ENCODE peak calls at places on chromosomes 7 and 10, in nine cellular contexts. C, E, R, Q, S, D, U, F and W are unnamed samples. For H3K27me3 and H3K4me1, the result is how much of the 10 kb centered on the place peaks cover.

GRCh38 chr10:67779455-67780205 is 58.4 kb downstream of the DNAJC12 start:
- DNase-seq in C (peak), E (peak), R (peak), Q (no peak), S (no peak), D (peak), U (peak), F (peak), W (peak)

GRCh38 chr7:28630350-28630749 is 218.0 kb downstream of the CREB5 start:
- DNase-seq in C (no peak), E (no peak), R (no peak), Q (no peak), S (no peak), D (no peak), U (no peak), F (no peak), W (no peak)

GRCh38 chr10:427746-428519 is 261.5 kb downstream of the DIP2C start:
- DNase-seq in C (no peak), E (no peak), R (no peak), Q (no peak), S (no peak), D (no peak), U (no peak), F (no peak), W (no peak)

GRCh38 chr10:63644398-63645142 is 123.4 kb downstream of the REEP3 start:
- DNase-seq in C (no peak), E (no peak), R (no peak), Q (no peak), S (no peak), D (no peak), U (no peak), F (no peak), W (no peak)

GRCh38 chr10:99372546-99373271 is 43.6 kb downstream of the CNNM1 start:
- DNase-seq in C (no peak), E (peak), R (no peak), Q (no peak), S (no peak), D (no peak), U (peak), F (no peak), W (no peak)

GRCh38 chr7:97971120-97971989 is 18.6 kb downstream of the OCM2 start:
- DNase-seq in C (peak), E (peak), R (no peak), Q (no peak), S (no peak), D (no peak), U (peak), F (no peak), W (no peak)

GRCh38 chr10:25522946-25523608 is 348.3 kb downstream of the GPR158 start:
- DNase-seq in C (peak), E (peak), R (no peak), Q (no peak), S (no peak), D (peak), U (no peak), F (peak), W (peak)

GRCh38 chr7:71633571-71634008 is 501.6 kb downstream of the GALNT17 start:
- DNase-seq in C (peak), E (peak), R (peak), Q (peak), S (no peak), D (peak), U (peak), F (peak), W (no peak)

GRCh38 chr10:69409968-69410367 is 6.8 kb downstream of the TACR2 start:
- DNase-seq in C (no peak), E (peak), R (no peak), Q (no peak), S (peak), D (no peak), U (no peak), F (no peak), W (no peak)

GRCh38 chr10:5977471-5978370 is at the start of gene IL15RA:
- DNase-seq in C (peak), E (peak), R (no peak), Q (no peak), S (peak), D (peak), U (peak), F (peak), W (peak)

GRCh38 chr10:58237014-58237830 is 30.5 kb downstream of the IPMK start:
- DNase-seq in C (no peak), E (peak), R (peak), Q (no peak), S (no peak), D (no peak), U (peak), F (no peak), W (peak)

GRCh38 chr10:21552638-21553037 is 18.6 kb downstream of the MLLT10 start:
- DNase-seq in C (no peak), E (no peak), R (no peak), Q (no peak), S (no peak), D (no peak), U (no peak), F (no peak), W (no peak)

GRCh38 chr10:30553018-30553624 is 76.4 kb downstream of the LYZL2 start:
- DNase-seq in C (peak), E (peak), R (no peak), Q (no peak), S (no peak), D (peak), U (no peak), F (peak), W (no peak)

GRCh38 chr7:127440206-127440605 is 47.7 kb upstream of the ZNF800 start:
- DNase-seq in C (no peak), E (no peak), R (no peak), Q (no peak), S (no peak), D (no peak), U (no peak), F (no peak), W (no peak)

GRCh38 chr7:104772405-104772821 is 241.6 kb upstream of the KMT2E start:
- DNase-seq in C (peak), E (no peak), R (no peak), Q (no peak), S (no peak), D (peak), U (no peak), F (peak), W (no peak)

GRCh38 chr10:31975157-31975765 is 46.6 kb upstream of the ARHGAP12 start:
- DNase-seq in C (peak), E (no peak), R (no peak), Q (no peak), S (no peak), D (peak), U (no peak), F (peak), W (no peak)

GRCh38 chr7:71131753-71132520 is at the start of gene GALNT17:
- DNase-seq in C (peak), E (no peak), R (no peak), Q (no peak), S (peak), D (no peak), U (no peak), F (no peak), W (no peak)

GRCh38 chr7:158015403-158016116 is 572.1 kb downstream of the PTPRN2 start:
- DNase-seq in C (no peak), E (no peak), R (no peak), Q (peak), S (no peak), D (peak), U (no peak), F (no peak), W (peak)

GRCh38 chr10:72525277-72525676 is 100.6 kb downstream of the MICU1 start:
- DNase-seq in C (no peak), E (peak), R (no peak), Q (no peak), S (no peak), D (no peak), U (peak), F (no peak), W (no peak)

GRCh38 chr7:158782638-158783490 is 46.4 kb downstream of the ESYT2 start:
- DNase-seq in C (peak), E (peak), R (peak), Q (no peak), S (peak), D (peak), U (peak), F (no peak), W (peak)

GRCh38 chr10:35409094-35409582 is 72.8 kb downstream of the CCNY start:
- DNase-seq in C (no peak), E (peak), R (no peak), Q (no peak), S (peak), D (no peak), U (no peak), F (no peak), W (no peak)

GRCh38 chr7:13007331-13007730 is 319.9 kb downstream of the ARL4A start:
- DNase-seq in C (no peak), E (no peak), R (no peak), Q (no peak), S (no peak), D (no peak), U (no peak), F (no peak), W (no peak)

GRCh38 chr10:105952153-105952552 is 1212.4 kb downstream of the SORCS1 start:
- DNase-seq in C (peak), E (peak), R (no peak), Q (no peak), S (no peak), D (peak), U (no peak), F (peak), W (peak)

GRCh38 chr7:24728121-24728500 is 29.2 kb downstream of the GSDME start:
- DNase-seq in C (no peak), E (no peak), R (no peak), Q (no peak), S (no peak), D (no peak), U (no peak), F (no peak), W (no peak)

GRCh38 chr7:46725136-46725535 is 804.1 kb upstream of the IGFBP3 start:
- DNase-seq in C (no peak), E (no peak), R (no peak), Q (no peak), S (no peak), D (no peak), U (no peak), F (no peak), W (no peak)

GRCh38 chr7:134932707-134933370 is 53.5 kb upstream of the AGBL3 start:
- DNase-seq in C (no peak), E (peak), R (no peak), Q (no peak), S (peak), D (no peak), U (no peak), F (no peak), W (no peak)

GRCh38 chr7:155338632-155339320 is 41.1 kb downstream of the INSIG1 start:
- DNase-seq in C (no peak), E (no peak), R (no peak), Q (no peak), S (no peak), D (peak), U (no peak), F (no peak), W (no peak)

GRCh38 chr10:454860-455259 is 234.6 kb downstream of the DIP2C start:
- DNase-seq in C (no peak), E (peak), R (peak), Q (no peak), S (peak), D (no peak), U (no peak), F (no peak), W (peak)

GRCh38 chr10:84196941-84197340 is 2.6 kb downstream of the CDHR1 start:
- DNase-seq in C (no peak), E (no peak), R (no peak), Q (no peak), S (no peak), D (no peak), U (no peak), F (no peak), W (no peak)

GRCh38 chr7:71817931-71818330 is 594.2 kb downstream of the CALN1 start:
- DNase-seq in C (no peak), E (no peak), R (no peak), Q (no peak), S (no peak), D (no peak), U (no peak), F (no peak), W (no peak)

GRCh38 chr7:11317766-11318165 is 344.1 kb downstream of the PHF14 start:
- DNase-seq in C (no peak), E (no peak), R (no peak), Q (no peak), S (no peak), D (no peak), U (no peak), F (no peak), W (no peak)

GRCh38 chr7:131603932-131604331 is 47.5 kb upstream of the PODXL start:
- DNase-seq in C (no peak), E (no peak), R (no peak), Q (no peak), S (no peak), D (peak), U (no peak), F (no peak), W (no peak)

GRCh38 chr10:14700551-14700950 is 74.1 kb downstream of the FAM107B start:
- DNase-seq in C (no peak), E (no peak), R (no peak), Q (no peak), S (no peak), D (no peak), U (no peak), F (no peak), W (no peak)

GRCh38 chr10:117721883-117722282 is 179.3 kb downstream of the EMX2 start:
- DNase-seq in C (peak), E (no peak), R (no peak), Q (no peak), S (no peak), D (no peak), U (no peak), F (no peak), W (no peak)
- H3K27me3 ChIP-seq in C (under half), E (under half), R (under half), Q (under half), S (under half), D (under half), U (under half), F (under half), W (under half)

GRCh38 chr7:107463139-107464078 is 6.4 kb upstream of the GPR22 start:
- DNase-seq in C (peak), E (peak), R (peak), Q (no peak), S (peak), D (peak), U (peak), F (peak), W (peak)
- TF ChIP-seq CTCF in C (peak), E (peak), R (peak), Q (peak), S (peak), D (peak), U (peak), F (peak), W (peak)

GRCh38 chr10:77501846-77502251 is 135.8 kb downstream of the KCNMA1 start:
- DNase-seq in C (no peak), E (no peak), R (peak), Q (no peak), S (no peak), D (no peak), U (no peak), F (no peak), W (no peak)
- H3K4me1 ChIP-seq in C (under half), E (under half), R (half or more), Q (under half), S (under half), D (under half), U (under half), F (under half), W (under half)

GRCh38 chr10:79241629-79241989 is 105.7 kb upstream of the PPIF start:
- DNase-seq in C (no peak), E (no peak), R (no peak), Q (no peak), S (no peak), D (peak), U (no peak), F (no peak), W (no peak)
- H3K27me3 ChIP-seq in C (under half), E (under half), R (under half), Q (under half), S (under half), D (under half), U (under half), F (under half), W (under half)